ENCODE peak calls at places on chromosomes 2 and 18, in seven cellular contexts. W is endothelial cell of umbilical vein, J is body of pancreas, L is H54, B is right lobe of liver, S is A549, T is uterus. I is an unnamed sample.

GRCh38 chr2:128812183-128812940 is 493.7 kb upstream of the HS6ST1 start:
- DNase-seq in W (no peak), B (no peak), L (no peak), S (no peak), J (no peak), T (no peak), I (no peak)

GRCh38 chr2:97673187-97673914 is 3.8 kb downstream of the C2orf92 start:
- DNase-seq in W (no peak), S (no peak), J (no peak), T (no peak), L (no peak), B (no peak), I (no peak)

GRCh38 chr18:37492952-37493351 is 72.6 kb downstream of the CELF4 start:
- DNase-seq in W (no peak), J (no peak), B (no peak), L (no peak), T (no peak), S (no peak), I (no peak)

GRCh38 chr2:127504552-127505460 is 21.5 kb downstream of the IWS1 start:
- DNase-seq in W (no peak), J (no peak), S (no peak), L (no peak), B (no peak), T (no peak), I (no peak)

GRCh38 chr18:45666520-45666919 is 51.2 kb downstream of the SLC14A2 start:
- DNase-seq in B (no peak), S (no peak), T (no peak), J (no peak), L (no peak), W (no peak), I (no peak)

GRCh38 chr2:236776695-236777251 is 207.1 kb downstream of the ACKR3 start:
- DNase-seq in S (peak), B (no peak), W (peak), T (no peak), J (no peak), L (peak), I (no peak)

GRCh38 chr2:174577967-174578589 is 19.5 kb downstream of the WIPF1 start:
- DNase-seq in W (peak), B (no peak), L (no peak), T (no peak), J (no peak), S (no peak), I (no peak)

GRCh38 chr2:26721267-26722032 is 28.9 kb downstream of the KCNK3 start:
- DNase-seq in L (no peak), J (peak), T (no peak), S (peak), W (no peak), B (peak), I (peak)

GRCh38 chr2:85577386-85578242 is at the start of gene VAMP8:
- DNase-seq in B (peak), J (peak), T (no peak), W (peak), L (no peak), S (no peak), I (peak)

GRCh38 chr2:7704296-7704865 is 787.2 kb downstream of the RNF144A start:
- DNase-seq in J (no peak), W (no peak), S (no peak), B (no peak), T (no peak), L (no peak), I (no peak)

GRCh38 chr18:45122510-45122909 is 441.8 kb downstream of the SETBP1 start:
- DNase-seq in J (no peak), T (no peak), S (no peak), L (no peak), W (no peak), B (no peak), I (no peak)

GRCh38 chr18:59957957-59958356 is 58.2 kb downstream of the PMAIP1 start:
- DNase-seq in W (peak), T (peak), J (peak), S (no peak), B (peak), L (peak), I (peak)

GRCh38 chr2:133411857-133412256 is 156.4 kb downstream of the NCKAP5 start:
- DNase-seq in T (no peak), W (no peak), J (no peak), L (no peak), S (no peak), B (no peak), I (no peak)

GRCh38 chr2:120907822-120908221 is 172.2 kb downstream of the GLI2 start:
- DNase-seq in T (no peak), B (no peak), S (no peak), W (no peak), L (no peak), J (no peak), I (no peak)

GRCh38 chr18:993560-993959 is 88.9 kb downstream of the ADCYAP1 start:
- DNase-seq in W (no peak), T (no peak), B (no peak), L (no peak), J (no peak), S (no peak), I (no peak)

GRCh38 chr2:172106128-172106961 is 3.6 kb upstream of the DLX2 start:
- DNase-seq in T (no peak), S (peak), B (no peak), J (peak), L (no peak), W (peak), I (no peak)

GRCh38 chr2:66582975-66583842 is 148.3 kb downstream of the MEIS1 start:
- DNase-seq in L (no peak), J (peak), B (no peak), S (no peak), W (no peak), T (peak), I (no peak)

GRCh38 chr18:26621161-26622026 is 73.0 kb upstream of the KCTD1 start:
- DNase-seq in B (peak), T (no peak), J (peak), L (peak), S (peak), W (peak), I (peak)

GRCh38 chr2:44801289-44801675 is 140.2 kb upstream of the SIX3 start:
- DNase-seq in L (no peak), T (no peak), W (no peak), S (no peak), B (no peak), J (no peak), I (no peak)

GRCh38 chr2:240640939-240641338 is 15.7 kb downstream of the GPR35 start:
- DNase-seq in S (peak), J (peak), W (no peak), L (peak), B (peak), T (no peak), I (peak)

GRCh38 chr2:217440000-217440399 is 562.8 kb downstream of the TNS1 start:
- DNase-seq in B (no peak), L (no peak), J (no peak), T (no peak), S (no peak), W (no peak), I (no peak)

GRCh38 chr18:41462946-41463345 is 492.1 kb upstream of the PIK3C3 start:
- DNase-seq in W (no peak), B (no peak), J (no peak), T (no peak), S (no peak), L (no peak), I (no peak)

GRCh38 chr2:187553908-187554703 is at the start of gene TFPI:
- DNase-seq in L (no peak), S (no peak), W (peak), T (peak), J (peak), B (peak), I (no peak)

GRCh38 chr2:32931945-32932709 is 14.6 kb upstream of the LTBP1 start:
- DNase-seq in S (no peak), J (no peak), W (no peak), T (no peak), B (no peak), L (no peak), I (no peak)

GRCh38 chr2:212595036-212595654 is 56.5 kb upstream of the ERBB4 start:
- DNase-seq in B (no peak), J (no peak), S (peak), W (no peak), L (no peak), T (no peak), I (no peak)

GRCh38 chr18:25953111-25953510 is 137.3 kb downstream of the SS18 start:
- DNase-seq in B (no peak), L (no peak), T (no peak), W (no peak), J (no peak), S (no peak), I (no peak)

GRCh38 chr2:31397099-31397498 is 17.4 kb downstream of the XDH start:
- DNase-seq in B (peak), L (no peak), J (peak), W (no peak), S (no peak), T (no peak), I (no peak)

GRCh38 chr2:149877913-149878312 is 290.3 kb upstream of the MMADHC start:
- DNase-seq in S (no peak), W (peak), L (no peak), J (no peak), B (no peak), T (no peak), I (no peak)

GRCh38 chr2:207133862-207134519 is 31.8 kb downstream of the KLF7 start:
- DNase-seq in J (peak), L (peak), W (peak), T (peak), B (no peak), S (no peak), I (peak)

GRCh38 chr18:51235011-51235789 is 37.7 kb upstream of the MEX3C start:
- DNase-seq in J (no peak), L (peak), S (peak), B (no peak), T (no peak), W (no peak), I (no peak)

GRCh38 chr18:7084766-7085080 is 32.9 kb downstream of the LAMA1 start:
- DNase-seq in T (no peak), J (no peak), B (no peak), W (no peak), L (no peak), S (no peak), I (no peak)

GRCh38 chr18:40094441-40094840 is 1860.6 kb upstream of the PIK3C3 start:
- DNase-seq in J (no peak), L (no peak), W (no peak), B (no peak), S (no peak), T (no peak), I (no peak)

GRCh38 chr2:200039847-200040246 is 84.5 kb downstream of the MAIP1 start:
- DNase-seq in L (no peak), B (no peak), T (no peak), S (no peak), W (no peak), J (no peak), I (no peak)

GRCh38 chr2:29281585-29281984 is 166.4 kb downstream of the CLIP4 start:
- DNase-seq in S (peak), B (no peak), J (peak), T (peak), W (no peak), L (peak), I (no peak)

GRCh38 chr2:239261796-239262475 is 138.9 kb downstream of the HDAC4 start:
- DNase-seq in L (no peak), J (no peak), T (no peak), W (no peak), S (no peak), B (no peak), I (peak)

GRCh38 chr2:101619191-101619591 is 78.3 kb upstream of the MAP4K4 start:
- DNase-seq in L (no peak), J (peak), T (peak), S (no peak), W (peak), B (peak), I (peak)

GRCh38 chr2:231666171-231667095 is 41.9 kb upstream of the PTMA start:
- DNase-seq in W (peak), S (peak), B (peak), L (peak), J (peak), T (peak), I (peak)

GRCh38 chr2:197705912-197706838 is 1.0 kb downstream of the MARS2 start:
- DNase-seq in W (no peak), J (peak), T (no peak), L (no peak), S (no peak), B (peak), I (peak)

GRCh38 chr2:197707316-197708213 is 2.4 kb downstream of the MARS2 start:
- DNase-seq in J (no peak), S (peak), B (no peak), L (peak), T (no peak), W (peak), I (no peak)

GRCh38 chr2:197704434-197705142 is 581 bp upstream of the MARS2 start:
- DNase-seq in B (no peak), W (no peak), S (no peak), T (no peak), L (no peak), J (no peak), I (no peak)

GRCh38 chr2:197706839-197707207 is 1.7 kb downstream of the MARS2 start:
- DNase-seq in T (no peak), L (no peak), S (no peak), B (no peak), J (no peak), W (no peak), I (no peak)

DNA sequence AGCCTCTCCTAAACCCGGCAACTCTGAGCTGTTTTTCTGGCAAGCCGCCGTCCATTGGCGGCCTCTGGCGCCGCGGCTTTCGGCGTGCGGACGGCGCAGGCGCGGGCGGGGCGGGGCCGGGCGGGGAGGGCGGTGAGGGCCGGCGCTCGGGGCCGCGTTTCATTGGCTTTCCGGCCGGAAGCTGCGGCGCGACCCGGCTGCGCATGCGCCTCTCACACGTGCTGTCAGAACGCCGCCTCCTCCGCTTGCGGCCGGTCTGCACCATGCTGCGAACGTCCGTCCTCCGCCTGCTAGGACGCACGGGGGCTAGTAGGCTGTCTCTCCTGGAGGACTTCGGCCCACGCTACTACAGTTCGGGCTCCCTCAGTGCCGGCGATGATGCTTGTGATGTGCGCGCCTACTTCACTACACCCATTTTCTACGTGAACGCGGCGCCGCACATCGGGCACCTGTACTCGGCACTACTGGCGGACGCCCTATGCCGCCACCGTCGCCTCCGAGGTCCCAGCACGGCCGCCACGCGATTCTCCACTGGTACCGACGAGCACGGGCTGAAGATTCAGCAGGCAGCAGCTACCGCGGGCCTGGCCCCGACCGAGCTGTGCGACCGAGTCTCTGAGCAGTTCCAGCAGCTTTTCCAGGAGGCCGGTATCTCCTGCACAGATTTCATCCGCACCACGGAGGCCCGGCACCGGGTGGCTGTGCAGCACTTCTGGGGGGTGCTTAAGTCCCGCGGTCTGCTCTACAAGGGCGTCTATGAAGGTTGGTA is at the start of gene MARS2:
- DNase-seq in S (peak), B (peak), J (peak), L (peak), W (peak), T (peak), I (peak)
- TF ChIP-seq POLR2A in S (peak), B (peak), J (peak), L (peak), W (peak), T (peak), I (peak)

GRCh38 chr2:112162956-112163355 is 24.8 kb downstream of the FBLN7 start:
- DNase-seq in L (no peak), B (no peak), T (no peak), W (no peak), S (no peak), J (no peak), I (no peak)

GRCh38 chr2:112160591-112161250 is 22.5 kb downstream of the FBLN7 start:
- DNase-seq in S (no peak), L (no peak), J (no peak), T (no peak), W (no peak), B (no peak), I (no peak)

GRCh38 chr2:112163541-112163981 is 25.4 kb downstream of the FBLN7 start:
- DNase-seq in B (no peak), L (no peak), W (no peak), J (no peak), T (no peak), S (no peak), I (no peak)

GRCh38 chr2:112162341-112162740 is 24.2 kb downstream of the FBLN7 start:
- DNase-seq in B (no peak), S (no peak), J (no peak), W (no peak), L (no peak), T (no peak), I (no peak)

GRCh38 chr2:112161431-112162145 is 23.4 kb downstream of the FBLN7 start:
- DNase-seq in J (no peak), S (no peak), B (no peak), T (no peak), W (no peak), L (no peak), I (no peak)
- TF ChIP-seq POLR2A in J (no peak), S (no peak), B (no peak), T (no peak), W (no peak), L (no peak), I (no peak)

DNA sequence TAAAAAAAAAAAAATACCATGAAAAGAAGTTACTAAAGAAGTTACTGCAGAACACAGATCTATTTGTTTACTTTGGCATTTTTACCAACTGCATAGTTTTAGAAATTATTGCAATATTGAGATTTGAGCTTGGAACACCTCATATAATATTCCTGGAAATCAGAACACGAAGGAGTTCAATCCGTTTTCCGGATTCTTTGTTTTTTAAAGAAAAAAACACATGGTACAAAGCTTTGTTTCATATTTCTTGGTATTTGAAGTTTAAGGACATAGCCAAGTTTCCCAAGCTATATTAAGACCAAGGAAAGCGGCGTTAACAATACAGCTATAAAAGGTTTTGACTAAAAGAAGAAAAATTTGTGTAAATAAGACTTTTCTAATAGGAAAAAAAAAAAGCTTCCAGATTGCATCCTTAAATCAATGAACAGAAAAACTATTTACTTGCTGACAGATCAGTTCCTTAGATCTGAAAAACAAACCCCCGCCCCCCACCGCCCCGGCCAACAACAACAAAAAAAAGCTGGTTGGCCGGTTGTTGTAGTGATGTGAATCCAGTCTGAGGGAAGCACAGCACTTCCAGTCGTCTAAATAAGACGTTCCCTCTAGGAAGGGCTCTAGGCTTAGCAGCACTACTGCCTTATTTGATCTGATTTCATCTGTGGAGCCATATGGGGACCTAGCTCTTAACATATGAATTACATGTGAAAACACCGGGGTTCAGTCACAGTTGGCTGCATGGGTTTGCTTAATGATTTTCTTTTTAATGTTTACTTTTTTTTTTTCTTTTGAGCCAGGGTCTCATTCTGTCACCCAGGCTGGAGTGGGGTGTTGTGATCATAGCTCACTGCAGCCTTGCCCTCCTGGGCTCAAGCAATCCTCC is 2.5 kb upstream of the RHOB start:
- DNase-seq in T (peak), B (no peak), L (no peak), J (no peak), W (peak), S (no peak), I (peak)
- TF ChIP-seq POLR2A in T (peak), B (no peak), L (no peak), J (no peak), W (no peak), S (no peak), I (peak)

GRCh38 chr2:147843421-147843863 is 1.4 kb upstream of the ACVR2A start:
- DNase-seq in T (no peak), J (no peak), B (no peak), W (no peak), L (no peak), S (no peak), I (no peak)
- TF ChIP-seq POLR2A in T (no peak), J (no peak), B (no peak), W (no peak), L (no peak), S (no peak), I (no peak)

I was measured in transverse colon.